ENCODE peak calls at places on chromosomes 13 and 19, in four cellular contexts. X, C, K and W are unnamed samples.

GRCh38 chr19:49987159-49987698 is 26.3 kb upstream of the SIGLEC11 start:
- DNase-seq in X (peak; percentile 63), C (peak; percentile 17), K (peak; percentile 44), W (peak; percentile 5)

GRCh38 chr13:74819549-74819948 is 662.4 kb downstream of the TBC1D4 start:
- DNase-seq in X (no peak), C (no peak), K (no peak), W (no peak)

GRCh38 chr19:14612657-14613056 is 29.8 kb downstream of the CLEC17A start:
- DNase-seq in X (no peak), C (no peak), K (no peak), W (no peak)

GRCh38 chr13:44667950-44668349 is 91.8 kb upstream of the TSC22D1 start:
- DNase-seq in X (no peak), C (no peak), K (no peak), W (no peak)

GRCh38 chr13:113393572-113394503 is 29.9 kb upstream of the GRTP1 start:
- DNase-seq in X (peak; percentile 30), C (peak; percentile 72), K (peak; percentile 62), W (no peak)

GRCh38 chr13:39025433-39025839 is 12.5 kb downstream of the PROSER1 start:
- DNase-seq in X (no peak), C (no peak), K (no peak), W (no peak)

GRCh38 chr13:53012707-53013106 is 15.9 kb upstream of the OLFM4 start:
- DNase-seq in X (no peak), C (no peak), K (no peak), W (no peak)

GRCh38 chr13:60620611-60621395 is 223.8 kb downstream of the TDRD3 start:
- DNase-seq in X (no peak), C (no peak), K (no peak), W (no peak)

GRCh38 chr19:8638078-8638619 is 7.7 kb downstream of the NFILZ start:
- DNase-seq in X (no peak), C (no peak), K (no peak), W (peak; percentile 41)

GRCh38 chr13:32314968-32315254 is 252 bp downstream of the ZAR1L start:
- DNase-seq in X (no peak), C (no peak), K (no peak), W (peak; percentile 5)

GRCh38 chr19:6686628-6686975 is 16.6 kb upstream of the TNFSF14 start:
- DNase-seq in X (no peak), C (no peak), K (no peak), W (no peak)

GRCh38 chr19:50329146-50329925 is at the start of gene KCNC3:
- DNase-seq in X (peak; percentile 73), C (peak; percentile 100), K (peak; percentile 99), W (peak; percentile 92)

GRCh38 chr13:112768795-112769411 is 79.1 kb downstream of the ATP11A start:
- DNase-seq in X (no peak), C (no peak), K (no peak), W (no peak)

GRCh38 chr13:51425410-51426042 is 27.3 kb downstream of the INTS6 start:
- DNase-seq in X (no peak), C (no peak), K (no peak), W (no peak)

GRCh38 chr13:85386424-85386823 is 412.8 kb downstream of the SLITRK6 start:
- DNase-seq in X (no peak), C (no peak), K (no peak), W (no peak)

GRCh38 chr13:93118081-93118615 is 108.5 kb upstream of the GPC6 start:
- DNase-seq in X (no peak), C (no peak), K (no peak), W (no peak)

GRCh38 chr13:23629566-23630272 is 59.5 kb downstream of the TNFRSF19 start:
- DNase-seq in X (no peak), C (no peak), K (no peak), W (no peak)

GRCh38 chr13:33069365-33069764 is 53.1 kb downstream of the KL start:
- DNase-seq in X (no peak), C (no peak), K (no peak), W (no peak)

GRCh38 chr19:892243-892996 is 567 bp downstream of the MED16 start:
- DNase-seq in X (no peak), C (no peak), K (no peak), W (no peak)

GRCh38 chr19:45668342-45668871 is 386 bp downstream of the GIPR start:
- DNase-seq in X (no peak), C (no peak), K (no peak), W (no peak)

GRCh38 chr13:53398051-53398450 is 369.4 kb downstream of the OLFM4 start:
- DNase-seq in X (no peak), C (no peak), K (no peak), W (no peak)

GRCh38 chr19:6378036-6378435 is 2.3 kb upstream of the PSPN start:
- DNase-seq in X (no peak), C (no peak), K (no peak), W (no peak)

GRCh38 chr19:33778089-33778791 is 18.4 kb upstream of the KCTD15 start:
- DNase-seq in X (peak; percentile 57), C (peak; percentile 69), K (peak; percentile 60), W (peak; percentile 67)

GRCh38 chr13:31328549-31329229 is 128.9 kb downstream of the B3GLCT start:
- DNase-seq in X (no peak), C (no peak), K (no peak), W (no peak)

GRCh38 chr13:25659091-25659502 is 287.3 kb downstream of the ATP8A2 start:
- DNase-seq in X (no peak), C (no peak), K (no peak), W (no peak)

GRCh38 chr13:76991432-76991795 is 467 bp upstream of the CLN5 start:
- DNase-seq in X (no peak), C (no peak), K (no peak), W (no peak)

GRCh38 chr13:110380359-110381028 is 73.4 kb downstream of the COL4A2 start:
- DNase-seq in X (no peak), C (no peak), K (no peak), W (no peak)